ENCODE peak calls at places on chromosomes 4 and X, in five cellular contexts. One of them, this sample, is unnamed.

GRCh38 chr4:182556576-182556975 is 313.4 kb downstream of the TENM3 start:
- DNase-seq in natural killer cell: no peak
- DNase-seq in transverse colon: no peak
- DNase-seq in amniotic stem cell: no peak
- DNase-seq in stimulated activated CD4-positive, alpha-beta T cell treated with anti-CD3 and anti-CD28 coated beads, Interleukin-1b, Interleukin-23, amount 100 ng/mL, for 1 hour: no peak
- DNase-seq in this sample: no peak

GRCh38 chrX:7132335-7133035 is 15.0 kb upstream of the STS start:
- DNase-seq in natural killer cell: no peak
- DNase-seq in transverse colon: peak; percentile 91
- DNase-seq in amniotic stem cell: peak; percentile 52
- DNase-seq in stimulated activated CD4-positive, alpha-beta T cell treated with anti-CD3 and anti-CD28 coated beads, Interleukin-1b, Interleukin-23, amount 100 ng/mL, for 1 hour: no peak
- DNase-seq in this sample: peak; percentile 86

GRCh38 chrX:12657881-12658280 is 133.3 kb upstream of the PRPS2 start:
- DNase-seq in natural killer cell: no peak
- DNase-seq in transverse colon: no peak
- DNase-seq in amniotic stem cell: no peak
- DNase-seq in stimulated activated CD4-positive, alpha-beta T cell treated with anti-CD3 and anti-CD28 coated beads, Interleukin-1b, Interleukin-23, amount 100 ng/mL, for 1 hour: no peak
- DNase-seq in this sample: no peak

GRCh38 chrX:46327229-46328081 is 217.8 kb downstream of the ZNF674 start:
- DNase-seq in natural killer cell: no peak
- DNase-seq in transverse colon: peak; percentile 31
- DNase-seq in amniotic stem cell: no peak
- DNase-seq in stimulated activated CD4-positive, alpha-beta T cell treated with anti-CD3 and anti-CD28 coated beads, Interleukin-1b, Interleukin-23, amount 100 ng/mL, for 1 hour: no peak
- DNase-seq in this sample: peak; percentile 86

GRCh38 chr4:81724925-81725329 is 253.2 kb upstream of the RASGEF1B start:
- DNase-seq in natural killer cell: peak; percentile 30
- DNase-seq in transverse colon: peak; percentile 53
- DNase-seq in amniotic stem cell: no peak
- DNase-seq in stimulated activated CD4-positive, alpha-beta T cell treated with anti-CD3 and anti-CD28 coated beads, Interleukin-1b, Interleukin-23, amount 100 ng/mL, for 1 hour: peak; percentile 11
- DNase-seq in this sample: no peak

GRCh38 chr4:127775843-127776242 is 6.3 kb upstream of the HSPA4L start:
- DNase-seq in natural killer cell: no peak
- DNase-seq in transverse colon: no peak
- DNase-seq in amniotic stem cell: no peak
- DNase-seq in stimulated activated CD4-positive, alpha-beta T cell treated with anti-CD3 and anti-CD28 coated beads, Interleukin-1b, Interleukin-23, amount 100 ng/mL, for 1 hour: no peak
- DNase-seq in this sample: no peak

GRCh38 chrX:39821011-39821708 is 276.6 kb downstream of the BCOR start:
- DNase-seq in natural killer cell: no peak
- DNase-seq in transverse colon: no peak
- DNase-seq in amniotic stem cell: no peak
- DNase-seq in stimulated activated CD4-positive, alpha-beta T cell treated with anti-CD3 and anti-CD28 coated beads, Interleukin-1b, Interleukin-23, amount 100 ng/mL, for 1 hour: peak; percentile 23
- DNase-seq in this sample: peak; percentile 69

GRCh38 chr4:40395908-40396806 is 61.0 kb downstream of the CHRNA9 start:
- DNase-seq in natural killer cell: no peak
- DNase-seq in transverse colon: peak; percentile 57
- DNase-seq in amniotic stem cell: no peak
- DNase-seq in stimulated activated CD4-positive, alpha-beta T cell treated with anti-CD3 and anti-CD28 coated beads, Interleukin-1b, Interleukin-23, amount 100 ng/mL, for 1 hour: no peak
- DNase-seq in this sample: no peak

GRCh38 chr4:5365071-5366008 is 314.1 kb downstream of the STK32B start:
- DNase-seq in natural killer cell: no peak
- DNase-seq in transverse colon: peak; percentile 35
- DNase-seq in amniotic stem cell: peak; percentile 89
- DNase-seq in stimulated activated CD4-positive, alpha-beta T cell treated with anti-CD3 and anti-CD28 coated beads, Interleukin-1b, Interleukin-23, amount 100 ng/mL, for 1 hour: no peak
- DNase-seq in this sample: no peak

GRCh38 chrX:12974797-12975669 is at the start of gene TMSB4X:
- DNase-seq in natural killer cell: peak; percentile 79
- DNase-seq in transverse colon: peak; percentile 89
- DNase-seq in amniotic stem cell: peak; percentile 5
- DNase-seq in stimulated activated CD4-positive, alpha-beta T cell treated with anti-CD3 and anti-CD28 coated beads, Interleukin-1b, Interleukin-23, amount 100 ng/mL, for 1 hour: peak; percentile 60
- DNase-seq in this sample: peak; percentile 93

GRCh38 chrX:152904151-152905080 is 6.5 kb downstream of the ZNF185 start:
- DNase-seq in natural killer cell: peak; percentile 20
- DNase-seq in transverse colon: peak; percentile 51
- DNase-seq in amniotic stem cell: peak; percentile 5
- DNase-seq in stimulated activated CD4-positive, alpha-beta T cell treated with anti-CD3 and anti-CD28 coated beads, Interleukin-1b, Interleukin-23, amount 100 ng/mL, for 1 hour: no peak
- DNase-seq in this sample: peak; percentile 55

GRCh38 chr4:4780634-4781287 is 78.7 kb upstream of the MSX1 start:
- DNase-seq in natural killer cell: no peak
- DNase-seq in transverse colon: no peak
- DNase-seq in amniotic stem cell: peak; percentile 29
- DNase-seq in stimulated activated CD4-positive, alpha-beta T cell treated with anti-CD3 and anti-CD28 coated beads, Interleukin-1b, Interleukin-23, amount 100 ng/mL, for 1 hour: no peak
- DNase-seq in this sample: no peak

GRCh38 chrX:25191403-25191802 is 175.6 kb upstream of the ARX start:
- DNase-seq in natural killer cell: no peak
- DNase-seq in transverse colon: no peak
- DNase-seq in amniotic stem cell: no peak
- DNase-seq in stimulated activated CD4-positive, alpha-beta T cell treated with anti-CD3 and anti-CD28 coated beads, Interleukin-1b, Interleukin-23, amount 100 ng/mL, for 1 hour: no peak
- DNase-seq in this sample: no peak

GRCh38 chrX:33211356-33212254 is at the start of gene DMD:
- DNase-seq in natural killer cell: no peak
- DNase-seq in transverse colon: peak; percentile 20
- DNase-seq in amniotic stem cell: no peak
- DNase-seq in stimulated activated CD4-positive, alpha-beta T cell treated with anti-CD3 and anti-CD28 coated beads, Interleukin-1b, Interleukin-23, amount 100 ng/mL, for 1 hour: no peak
- DNase-seq in this sample: no peak

GRCh38 chr4:156606444-156607197 is 365.0 kb downstream of the PDGFC start:
- DNase-seq in natural killer cell: no peak
- DNase-seq in transverse colon: no peak
- DNase-seq in amniotic stem cell: no peak
- DNase-seq in stimulated activated CD4-positive, alpha-beta T cell treated with anti-CD3 and anti-CD28 coated beads, Interleukin-1b, Interleukin-23, amount 100 ng/mL, for 1 hour: no peak
- DNase-seq in this sample: no peak

GRCh38 chrX:26922278-26922677 is 540.9 kb downstream of the PPP4R3C start:
- DNase-seq in natural killer cell: no peak
- DNase-seq in transverse colon: no peak
- DNase-seq in amniotic stem cell: no peak
- DNase-seq in stimulated activated CD4-positive, alpha-beta T cell treated with anti-CD3 and anti-CD28 coated beads, Interleukin-1b, Interleukin-23, amount 100 ng/mL, for 1 hour: no peak
- DNase-seq in this sample: no peak

GRCh38 chrX:9665113-9665512 is 100.5 kb downstream of the GPR143 start:
- DNase-seq in natural killer cell: no peak
- DNase-seq in transverse colon: no peak
- DNase-seq in amniotic stem cell: no peak
- DNase-seq in stimulated activated CD4-positive, alpha-beta T cell treated with anti-CD3 and anti-CD28 coated beads, Interleukin-1b, Interleukin-23, amount 100 ng/mL, for 1 hour: no peak
- DNase-seq in this sample: no peak

GRCh38 chrX:110964761-110965160 is 131.2 kb upstream of the PAK3 start:
- DNase-seq in natural killer cell: no peak
- DNase-seq in transverse colon: no peak
- DNase-seq in amniotic stem cell: no peak
- DNase-seq in stimulated activated CD4-positive, alpha-beta T cell treated with anti-CD3 and anti-CD28 coated beads, Interleukin-1b, Interleukin-23, amount 100 ng/mL, for 1 hour: no peak
- DNase-seq in this sample: peak; percentile 82

GRCh38 chr4:42478941-42479340 is 81.7 kb downstream of the SHISA3 start:
- DNase-seq in natural killer cell: no peak
- DNase-seq in transverse colon: no peak
- DNase-seq in amniotic stem cell: no peak
- DNase-seq in stimulated activated CD4-positive, alpha-beta T cell treated with anti-CD3 and anti-CD28 coated beads, Interleukin-1b, Interleukin-23, amount 100 ng/mL, for 1 hour: no peak
- DNase-seq in this sample: peak; percentile 70

GRCh38 chr4:48370260-48371134 is 29.2 kb downstream of the SLAIN2 start:
- DNase-seq in natural killer cell: no peak
- DNase-seq in transverse colon: no peak
- DNase-seq in amniotic stem cell: no peak
- DNase-seq in stimulated activated CD4-positive, alpha-beta T cell treated with anti-CD3 and anti-CD28 coated beads, Interleukin-1b, Interleukin-23, amount 100 ng/mL, for 1 hour: no peak
- DNase-seq in this sample: no peak

GRCh38 chr4:148076964-148077363 is 345.1 kb downstream of the ARHGAP10 start:
- DNase-seq in natural killer cell: no peak
- DNase-seq in transverse colon: no peak
- DNase-seq in amniotic stem cell: no peak
- DNase-seq in stimulated activated CD4-positive, alpha-beta T cell treated with anti-CD3 and anti-CD28 coated beads, Interleukin-1b, Interleukin-23, amount 100 ng/mL, for 1 hour: no peak
- DNase-seq in this sample: no peak

GRCh38 chrX:46777971-46778810 is 19.3 kb upstream of the SLC9A7 start:
- DNase-seq in natural killer cell: no peak
- DNase-seq in transverse colon: no peak
- DNase-seq in amniotic stem cell: no peak
- DNase-seq in stimulated activated CD4-positive, alpha-beta T cell treated with anti-CD3 and anti-CD28 coated beads, Interleukin-1b, Interleukin-23, amount 100 ng/mL, for 1 hour: no peak
- DNase-seq in this sample: no peak

GRCh38 chr4:8540072-8540471 is 40.1 kb upstream of the GPR78 start:
- DNase-seq in natural killer cell: no peak
- DNase-seq in transverse colon: no peak
- DNase-seq in amniotic stem cell: no peak
- DNase-seq in stimulated activated CD4-positive, alpha-beta T cell treated with anti-CD3 and anti-CD28 coated beads, Interleukin-1b, Interleukin-23, amount 100 ng/mL, for 1 hour: peak; percentile 16
- DNase-seq in this sample: no peak

GRCh38 chrX:49947778-49948177 is 25.4 kb downstream of the CLCN5 start:
- DNase-seq in natural killer cell: no peak
- DNase-seq in transverse colon: no peak
- DNase-seq in amniotic stem cell: no peak
- DNase-seq in stimulated activated CD4-positive, alpha-beta T cell treated with anti-CD3 and anti-CD28 coated beads, Interleukin-1b, Interleukin-23, amount 100 ng/mL, for 1 hour: no peak
- DNase-seq in this sample: no peak

GRCh38 chrX:135931644-135932487 is 38.4 kb downstream of the SAGE1 start:
- DNase-seq in natural killer cell: no peak
- DNase-seq in transverse colon: peak; percentile 56
- DNase-seq in amniotic stem cell: no peak
- DNase-seq in stimulated activated CD4-positive, alpha-beta T cell treated with anti-CD3 and anti-CD28 coated beads, Interleukin-1b, Interleukin-23, amount 100 ng/mL, for 1 hour: peak; percentile 14
- DNase-seq in this sample: peak; percentile 77

GRCh38 chr4:26780524-26780923 is 80.1 kb upstream of the STIM2 start:
- DNase-seq in natural killer cell: no peak
- DNase-seq in transverse colon: no peak
- DNase-seq in amniotic stem cell: no peak
- DNase-seq in stimulated activated CD4-positive, alpha-beta T cell treated with anti-CD3 and anti-CD28 coated beads, Interleukin-1b, Interleukin-23, amount 100 ng/mL, for 1 hour: no peak
- DNase-seq in this sample: no peak

GRCh38 chr4:135508006-135508714 is 1306.6 kb upstream of the PABPC4L start:
- DNase-seq in natural killer cell: no peak
- DNase-seq in transverse colon: no peak
- DNase-seq in amniotic stem cell: no peak
- DNase-seq in stimulated activated CD4-positive, alpha-beta T cell treated with anti-CD3 and anti-CD28 coated beads, Interleukin-1b, Interleukin-23, amount 100 ng/mL, for 1 hour: no peak
- DNase-seq in this sample: no peak

GRCh38 chrX:79375340-79375739 is 8.2 kb upstream of the ITM2A start:
- DNase-seq in natural killer cell: no peak
- DNase-seq in transverse colon: no peak
- DNase-seq in amniotic stem cell: no peak
- DNase-seq in stimulated activated CD4-positive, alpha-beta T cell treated with anti-CD3 and anti-CD28 coated beads, Interleukin-1b, Interleukin-23, amount 100 ng/mL, for 1 hour: no peak
- DNase-seq in this sample: no peak

GRCh38 chr4:6834867-6835266 is 52.3 kb downstream of the KIAA0232 start:
- DNase-seq in natural killer cell: no peak
- DNase-seq in transverse colon: no peak
- DNase-seq in amniotic stem cell: peak; percentile 1
- DNase-seq in stimulated activated CD4-positive, alpha-beta T cell treated with anti-CD3 and anti-CD28 coated beads, Interleukin-1b, Interleukin-23, amount 100 ng/mL, for 1 hour: no peak
- DNase-seq in this sample: no peak

This sample was measured in HAP-1.